ENCODE peak calls at places on chromosomes 7 and 10, in nine cellular contexts. One of them, this sample, is unnamed.

GRCh38 chr10:35613597-35614226 is 8.6 kb downstream of the GJD4 start:
- DNase-seq in T-cell: no peak
- DNase-seq in T follicular helper cell: no peak
- DNase-seq in HFFc6: peak; percentile 11
- DNase-seq in non-pigmented ciliary epithelial cell: peak; percentile 11
- DNase-seq in MCF 10A: peak; percentile 32
- DNase-seq in H4: peak; percentile 6
- DNase-seq in fibroblast of pulmonary artery: peak; percentile 61
- DNase-seq in fibroblast of lung: peak; percentile 39
- DNase-seq in this sample: no peak

GRCh38 chr10:108250954-108251620 is 1086.6 kb upstream of the SORCS1 start:
- DNase-seq in MCF 10A: no peak
- DNase-seq in T-cell: no peak
- DNase-seq in non-pigmented ciliary epithelial cell: no peak
- DNase-seq in H4: no peak
- DNase-seq in T follicular helper cell: no peak
- DNase-seq in fibroblast of pulmonary artery: peak; percentile 4
- DNase-seq in fibroblast of lung: no peak
- DNase-seq in HFFc6: no peak
- DNase-seq in this sample: no peak

GRCh38 chr7:45068236-45069023 is 20.3 kb downstream of the NACAD start:
- DNase-seq in T follicular helper cell: no peak
- DNase-seq in fibroblast of lung: no peak
- DNase-seq in non-pigmented ciliary epithelial cell: no peak
- DNase-seq in HFFc6: no peak
- DNase-seq in MCF 10A: no peak
- DNase-seq in H4: no peak
- DNase-seq in fibroblast of pulmonary artery: no peak
- DNase-seq in T-cell: no peak
- DNase-seq in this sample: no peak

GRCh38 chr7:21476429-21476828 is 48.5 kb downstream of the SP4 start:
- DNase-seq in H4: no peak
- DNase-seq in fibroblast of pulmonary artery: no peak
- DNase-seq in non-pigmented ciliary epithelial cell: no peak
- DNase-seq in fibroblast of lung: no peak
- DNase-seq in HFFc6: no peak
- DNase-seq in T-cell: no peak
- DNase-seq in T follicular helper cell: no peak
- DNase-seq in MCF 10A: no peak
- DNase-seq in this sample: no peak

GRCh38 chr10:6009961-6010360 is 32.6 kb upstream of the IL15RA start:
- DNase-seq in T follicular helper cell: no peak
- DNase-seq in non-pigmented ciliary epithelial cell: no peak
- DNase-seq in HFFc6: no peak
- DNase-seq in fibroblast of pulmonary artery: peak; percentile 43
- DNase-seq in fibroblast of lung: no peak
- DNase-seq in T-cell: no peak
- DNase-seq in MCF 10A: no peak
- DNase-seq in H4: no peak
- DNase-seq in this sample: no peak

GRCh38 chr7:116273918-116274301 is 63.6 kb downstream of the TES start:
- DNase-seq in fibroblast of pulmonary artery: no peak
- DNase-seq in T-cell: no peak
- DNase-seq in non-pigmented ciliary epithelial cell: no peak
- DNase-seq in H4: no peak
- DNase-seq in HFFc6: no peak
- DNase-seq in T follicular helper cell: no peak
- DNase-seq in fibroblast of lung: no peak
- DNase-seq in MCF 10A: no peak
- DNase-seq in this sample: no peak

GRCh38 chr7:5296627-5297226 is 14.0 kb downstream of the SLC29A4 start:
- DNase-seq in fibroblast of pulmonary artery: no peak
- DNase-seq in non-pigmented ciliary epithelial cell: no peak
- DNase-seq in T-cell: peak; percentile 80
- DNase-seq in T follicular helper cell: peak; percentile 72
- DNase-seq in H4: no peak
- DNase-seq in HFFc6: no peak
- DNase-seq in MCF 10A: no peak
- DNase-seq in fibroblast of lung: no peak
- DNase-seq in this sample: no peak

GRCh38 chr10:64036306-64036930 is 515.2 kb downstream of the REEP3 start:
- DNase-seq in fibroblast of lung: peak; percentile 6
- DNase-seq in HFFc6: no peak
- DNase-seq in non-pigmented ciliary epithelial cell: no peak
- DNase-seq in fibroblast of pulmonary artery: peak; percentile 4
- DNase-seq in MCF 10A: no peak
- DNase-seq in T follicular helper cell: no peak
- DNase-seq in H4: no peak
- DNase-seq in T-cell: no peak
- DNase-seq in this sample: no peak

GRCh38 chr10:110505130-110505815 is 7.6 kb downstream of the DUSP5 start:
- DNase-seq in non-pigmented ciliary epithelial cell: no peak
- DNase-seq in fibroblast of pulmonary artery: no peak
- DNase-seq in H4: no peak
- DNase-seq in T follicular helper cell: no peak
- DNase-seq in HFFc6: no peak
- DNase-seq in MCF 10A: no peak
- DNase-seq in T-cell: no peak
- DNase-seq in fibroblast of lung: no peak
- DNase-seq in this sample: no peak

GRCh38 chr10:111872591-111872990 is 311.0 kb downstream of the GPAM start:
- DNase-seq in non-pigmented ciliary epithelial cell: no peak
- DNase-seq in H4: no peak
- DNase-seq in fibroblast of lung: no peak
- DNase-seq in MCF 10A: peak; percentile 69
- DNase-seq in HFFc6: no peak
- DNase-seq in fibroblast of pulmonary artery: no peak
- DNase-seq in T-cell: no peak
- DNase-seq in T follicular helper cell: no peak
- DNase-seq in this sample: no peak